ENCODE peak calls at places on chromosomes 11 and 22, in seven cellular contexts. M is GM23248, K is OCI-LY7, N is keratinocyte, Z is fibroblast of lung, W is endothelial cell of umbilical vein, Y is mesendoderm. G is an unnamed sample.
A peak's percentile ranks its signal among the peaks of the same experiment; 100 is the strongest.

GRCh38 chr22:46582281-46582811 is 37.8 kb upstream of the GRAMD4 start:
- DNase-seq in M (no peak), K (no peak), N (no peak), Z (no peak), W (no peak), Y (no peak), G (no peak)

GRCh38 chr11:27524155-27524554 is 17.6 kb upstream of the LIN7C start:
- DNase-seq in M (peak; percentile 81), K (no peak), N (no peak), Z (peak; percentile 63), W (no peak), Y (peak; percentile 83), G (no peak)

GRCh38 chr11:92399702-92400101 is 175.1 kb downstream of the FAT3 start:
- DNase-seq in M (no peak), K (no peak), N (no peak), Z (no peak), W (no peak), Y (peak; percentile 55), G (no peak)

GRCh38 chr11:134402910-134403309 is 9.1 kb downstream of the B3GAT1 start:
- DNase-seq in M (no peak), K (no peak), N (no peak), Z (no peak), W (no peak), Y (no peak), G (no peak)

GRCh38 chr22:30208631-30209603 is 37.6 kb downstream of the LIF start:
- DNase-seq in M (peak; percentile 83), K (no peak), N (no peak), Z (peak; percentile 95), W (peak; percentile 70), Y (peak; percentile 53), G (no peak)

GRCh38 chr11:120336641-120337132 is 474 bp downstream of the ARHGEF12 start:
- DNase-seq in M (peak; percentile 75), K (peak; percentile 53), N (no peak), Z (peak; percentile 30), W (peak; percentile 51), Y (peak; percentile 67), G (no peak)

GRCh38 chr11:122634507-122634906 is 21.0 kb upstream of the UBASH3B start:
- DNase-seq in M (peak; percentile 68), K (peak; percentile 43), N (no peak), Z (peak; percentile 54), W (no peak), Y (peak; percentile 83), G (peak; percentile 38)

GRCh38 chr22:42419328-42419881 is 12.8 kb downstream of the NFAM1 start:
- DNase-seq in M (no peak), K (no peak), N (no peak), Z (no peak), W (no peak), Y (no peak), G (no peak)

GRCh38 chr11:116226731-116227130 is 546.1 kb downstream of the BUD13 start:
- DNase-seq in M (no peak), K (no peak), N (no peak), Z (no peak), W (no peak), Y (peak; percentile 40), G (no peak)

GRCh38 chr22:38316340-38317236 is 645 bp downstream of the CSNK1E start:
- DNase-seq in M (peak; percentile 84), K (peak; percentile 54), N (no peak), Z (peak; percentile 60), W (peak; percentile 70), Y (peak; percentile 68), G (peak; percentile 60)

GRCh38 chr11:130718118-130718517 is 198.2 kb downstream of the SNX19 start:
- DNase-seq in M (no peak), K (no peak), N (no peak), Z (no peak), W (no peak), Y (no peak), G (no peak)

GRCh38 chr22:44128961-44129613 is 51.6 kb upstream of the PARVG start:
- DNase-seq in M (no peak), K (no peak), N (no peak), Z (no peak), W (no peak), Y (no peak), G (no peak)

GRCh38 chr11:5291207-5291838 is 10.4 kb downstream of the OR51B4 start:
- DNase-seq in M (peak; percentile 56), K (peak; percentile 18), N (no peak), Z (peak; percentile 32), W (peak; percentile 32), Y (peak; percentile 81), G (no peak)

GRCh38 chr22:19554834-19555404 is 30.7 kb upstream of the CLDN5 start:
- DNase-seq in M (peak; percentile 34), K (no peak), N (no peak), Z (peak; percentile 10), W (peak; percentile 73), Y (peak; percentile 93), G (no peak)

GRCh38 chr22:17315310-17315709 is 54.0 kb upstream of the CECR2 start:
- DNase-seq in M (no peak), K (no peak), N (no peak), Z (no peak), W (no peak), Y (no peak), G (no peak)

GRCh38 chr11:8273281-8273680 is 9.6 kb upstream of the LMO1 start:
- DNase-seq in M (peak; percentile 29), K (no peak), N (no peak), Z (peak; percentile 41), W (peak; percentile 32), Y (no peak), G (no peak)

GRCh38 chr22:19974233-19974861 is 32.7 kb upstream of the TXNRD2 start:
- DNase-seq in M (peak; percentile 63), K (peak; percentile 85), N (no peak), Z (peak; percentile 79), W (peak; percentile 92), Y (peak; percentile 99), G (peak; percentile 87)

GRCh38 chr11:134560566-134561347 is 148.7 kb upstream of the B3GAT1 start:
- DNase-seq in M (no peak), K (no peak), N (no peak), Z (no peak), W (no peak), Y (peak; percentile 51), G (peak; percentile 87)

GRCh38 chr11:63614136-63614664 is at the start of gene PLAAT3:
- DNase-seq in M (peak; percentile 61), K (no peak), N (no peak), Z (peak; percentile 59), W (peak; percentile 58), Y (peak; percentile 78), G (no peak)

GRCh38 chr11:58285483-58286040 is 17.5 kb upstream of the OR10W1 start:
- DNase-seq in M (no peak), K (peak; percentile 1), N (no peak), Z (no peak), W (no peak), Y (peak; percentile 12), G (peak; percentile 16)

GRCh38 chr22:39316440-39317083 is 2.9 kb downstream of the RPL3 start:
- DNase-seq in M (peak; percentile 95), K (peak; percentile 83), N (peak; percentile 69), Z (peak; percentile 93), W (peak; percentile 88), Y (peak; percentile 95), G (peak; percentile 75)

GRCh38 chr11:96196074-96196787 is 146.8 kb downstream of the MAML2 start:
- DNase-seq in M (no peak), K (no peak), N (no peak), Z (no peak), W (no peak), Y (no peak), G (no peak)

GRCh38 chr11:96199563-96200025 is 143.4 kb downstream of the MAML2 start:
- DNase-seq in M (peak; percentile 64), K (no peak), N (peak; percentile 71), Z (peak; percentile 90), W (peak; percentile 45), Y (no peak), G (no peak)

GRCh38 chr11:96198466-96198808 is 144.6 kb downstream of the MAML2 start:
- DNase-seq in M (no peak), K (no peak), N (no peak), Z (no peak), W (no peak), Y (no peak), G (no peak)

GRCh38 chr11:96197801-96198465 is 145.1 kb downstream of the MAML2 start:
- DNase-seq in M (no peak), K (peak; percentile 47), N (no peak), Z (no peak), W (peak; percentile 14), Y (no peak), G (no peak)

DNA sequence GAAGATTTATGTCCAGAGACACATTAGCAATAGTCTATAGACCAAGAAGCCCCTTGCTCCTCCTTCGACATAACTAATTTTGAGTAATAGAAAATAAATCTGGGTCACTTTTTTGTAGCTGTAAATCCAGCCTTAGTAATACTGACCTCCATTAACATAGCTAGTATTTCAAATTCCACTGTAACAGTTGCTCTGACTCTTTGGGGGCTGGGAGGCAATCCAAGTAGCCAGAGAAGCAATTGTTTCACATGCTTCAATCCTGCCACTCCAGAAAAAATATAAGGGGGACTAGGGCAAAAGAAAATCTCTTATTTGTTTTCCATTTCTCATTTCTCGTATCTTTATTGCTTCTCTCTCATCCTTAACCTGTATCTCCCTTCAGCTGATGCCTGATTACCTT is 145.8 kb downstream of the MAML2 start:
- DNase-seq in M (peak; percentile 26), K (no peak), N (no peak), Z (peak; percentile 54), W (no peak), Y (peak; percentile 44), G (no peak)
- H3K4me1 ChIP-seq in M (peaks cover 28% of the 10 kb centered on the region), K (peaks cover 15% of the 10 kb centered on the region), N (peaks cover 13% of the 10 kb centered on the region), Z (peaks cover 11% of the 10 kb centered on the region), W (peaks cover 6% of the 10 kb centered on the region), Y (peaks cover 9% of the 10 kb centered on the region), G (peaks cover 20% of the 10 kb centered on the region)

DNA sequence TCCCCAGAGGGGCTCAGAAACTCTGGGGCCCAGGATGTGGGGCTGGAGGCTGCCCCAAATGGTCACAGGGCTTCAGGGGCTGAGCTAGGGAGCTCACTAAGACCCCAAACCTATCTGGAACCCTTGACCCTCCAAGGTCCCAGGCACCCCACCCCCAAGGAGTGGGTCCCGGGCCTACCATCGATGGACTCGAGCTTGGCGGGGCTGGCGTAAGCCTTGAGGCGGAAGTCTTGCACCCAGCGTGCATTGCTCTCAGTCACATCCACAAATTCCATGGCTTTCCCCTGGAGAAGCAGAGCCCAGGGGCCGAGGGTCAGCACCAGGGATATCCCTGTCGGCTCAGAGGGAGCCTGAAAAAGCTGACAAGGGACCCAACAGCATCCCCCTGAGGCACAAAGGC is 3.5 kb downstream of the GATD1 start:
- DNase-seq in M (no peak), K (no peak), N (no peak), Z (no peak), W (no peak), Y (no peak), G (no peak)
- H3K79me2 ChIP-seq in M (peaks cover 83% of the 10 kb centered on the region), K (peaks cover 32% of the 10 kb centered on the region), N (peaks cover 78% of the 10 kb centered on the region), Z (peaks cover 67% of the 10 kb centered on the region), W (peaks cover 65% of the 10 kb centered on the region), Y (peaks cover 22% of the 10 kb centered on the region), G (peaks cover 75% of the 10 kb centered on the region)

DNA sequence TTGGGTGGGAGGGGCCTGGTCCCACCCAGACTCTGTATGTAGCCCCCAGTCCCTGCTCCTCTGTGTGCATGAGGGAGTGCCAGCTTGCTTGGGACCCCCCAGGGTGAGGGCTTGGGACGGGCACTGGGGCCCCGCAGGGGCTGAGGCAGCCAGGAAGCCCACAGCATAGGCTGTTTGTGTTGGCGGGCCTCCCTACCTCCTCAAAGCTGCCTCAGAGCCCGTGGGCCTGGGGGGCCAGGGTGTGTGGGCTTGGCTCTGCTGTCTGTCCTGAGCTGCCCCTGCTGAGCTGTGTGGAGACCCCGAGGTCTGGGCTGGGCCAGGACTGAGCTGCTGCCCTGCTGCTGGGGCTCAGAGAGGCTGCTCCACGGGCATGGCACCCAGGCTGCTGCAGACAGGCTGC is 3.2 kb downstream of the TSPAN4 start:
- DNase-seq in M (peak; percentile 43), K (no peak), N (no peak), Z (no peak), W (peak; percentile 46), Y (no peak), G (no peak)
- H3K4me1 ChIP-seq in M (peaks cover 19% of the 10 kb centered on the region), K (peaks cover 37% of the 10 kb centered on the region), N (peaks cover 52% of the 10 kb centered on the region), Z (peaks cover 37% of the 10 kb centered on the region), W (peaks cover 34% of the 10 kb centered on the region), Y (peaks cover 6% of the 10 kb centered on the region), G (peaks cover 31% of the 10 kb centered on the region)

GRCh38 chr22:31628362-31628761 is 33.7 kb downstream of the PISD start:
- DNase-seq in M (no peak), K (no peak), N (no peak), Z (no peak), W (no peak), Y (no peak), G (no peak)
- H3K79me2 ChIP-seq in M (peaks cover 88% of the 10 kb centered on the region), K (peaks cover 42% of the 10 kb centered on the region), N (peaks cover 96% of the 10 kb centered on the region), Z (peaks cover 69% of the 10 kb centered on the region), W (peaks cover 75% of the 10 kb centered on the region), Y (peaks cover 47% of the 10 kb centered on the region), G (peaks cover 87% of the 10 kb centered on the region)